ENCODE peak calls at places on chromosomes 2 and 18, in four cellular contexts. D is K562, G is GM12891, J is GM12878. A is an unnamed sample.

GRCh38 chr2:217790681-217791392 is 212.0 kb downstream of the TNS1 start:
- DNase-seq in G (no peak), J (no peak), D (no peak), A (no peak)

GRCh38 chr2:106572541-106573148 is 85.5 kb downstream of the CD8B2 start:
- DNase-seq in J (no peak), D (peak), G (no peak), A (no peak)

GRCh38 chr2:113085542-113085941 is 17.8 kb downstream of the IL1F10 start:
- DNase-seq in G (no peak), J (no peak), D (no peak), A (no peak)

GRCh38 chr2:205609036-205609607 is 73.2 kb upstream of the NRP2 start:
- DNase-seq in D (no peak), G (no peak), J (no peak), A (no peak)

GRCh38 chr2:239536186-239536585 is 135.4 kb upstream of the HDAC4 start:
- DNase-seq in G (no peak), J (no peak), D (no peak), A (no peak)

GRCh38 chr2:149329068-149329467 is 1.3 kb upstream of the LYPD6 start:
- DNase-seq in G (no peak), D (no peak), J (no peak), A (no peak)

GRCh38 chr2:20650880-20651730 is at the start of gene HS1BP3:
- DNase-seq in G (peak), J (peak), D (peak), A (peak)

GRCh38 chr2:10478298-10478625 is 30.1 kb upstream of the ODC1 start:
- DNase-seq in D (no peak), G (no peak), J (no peak), A (no peak)

GRCh38 chr2:59177748-59178147 is 936.6 kb upstream of the FANCL start:
- DNase-seq in G (no peak), J (no peak), D (no peak), A (no peak)

GRCh38 chr18:77131652-77132368 is 773 bp downstream of the MBP start:
- DNase-seq in G (peak), D (no peak), J (no peak), A (peak)

GRCh38 chr18:62611395-62612241 is 88.8 kb downstream of the ZCCHC2 start:
- DNase-seq in D (peak), G (no peak), J (no peak), A (no peak)

GRCh38 chr2:2188344-2189111 is 142.5 kb downstream of the MYT1L start:
- DNase-seq in D (no peak), G (no peak), J (no peak), A (no peak)

GRCh38 chr2:149065236-149065635 is 26.7 kb downstream of the LYPD6B start:
- DNase-seq in D (no peak), G (no peak), J (no peak), A (no peak)

GRCh38 chr18:46070232-46070631 is 1.8 kb downstream of the PSTPIP2 start:
- DNase-seq in G (no peak), J (no peak), D (no peak), A (no peak)

GRCh38 chr2:76759634-76760366 is 762.4 kb downstream of the LRRTM4 start:
- DNase-seq in G (no peak), J (no peak), D (no peak), A (no peak)

GRCh38 chr2:27198627-27199026 is 13.2 kb upstream of the ATRAID start:
- DNase-seq in G (no peak), D (no peak), J (no peak), A (no peak)
- TF ChIP-seq SPI1 in G (no peak), D (no peak), J (no peak), A (no peak)

GRCh38 chr18:78136986-78137385 is 842.6 kb upstream of the SALL3 start:
- DNase-seq in G (no peak), J (no peak), D (no peak), A (no peak)
- TF ChIP-seq SPI1 in G (no peak), J (no peak), D (no peak), A (peak)

GRCh38 chr2:186675380-186675779 is 18.5 kb upstream of the FAM171B start:
- DNase-seq in G (no peak), D (no peak), J (no peak), A (no peak)
- TF ChIP-seq SPI1 in G (no peak), D (no peak), J (no peak), A (no peak)

GRCh38 chr2:164917296-164917903 is 37.9 kb downstream of the SLC38A11 start:
- DNase-seq in G (no peak), D (no peak), J (no peak), A (no peak)
- TF ChIP-seq SPI1 in G (no peak), D (no peak), J (no peak), A (no peak)

GRCh38 chr2:179252439-179252838 is 12.2 kb downstream of the SESTD1 start:
- DNase-seq in J (no peak), D (no peak), G (no peak), A (no peak)
- TF ChIP-seq SPI1 in J (peak), D (no peak), G (peak), A (no peak)

DNA sequence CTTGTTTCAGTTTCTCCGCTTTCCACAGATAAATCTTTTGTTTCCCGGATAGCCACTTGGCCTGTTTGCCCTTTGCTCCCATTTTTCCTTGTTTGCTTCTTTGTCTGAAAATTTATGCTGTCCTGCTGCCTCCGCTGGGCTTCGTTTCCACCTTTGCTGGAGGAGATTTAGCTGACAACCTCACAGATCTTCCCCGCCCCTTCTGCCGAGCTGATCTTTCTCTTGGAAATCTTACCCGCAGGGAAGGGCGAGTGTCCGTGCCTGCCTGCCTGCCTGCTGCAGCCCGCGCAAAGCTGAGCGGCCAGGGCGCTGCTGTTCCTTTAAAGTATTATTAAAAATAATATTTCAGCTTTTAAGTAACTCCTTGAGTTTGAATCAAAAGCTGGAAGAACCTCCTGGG is 1.4 kb upstream of the XRCC5 start:
- DNase-seq in D (peak), G (no peak), J (no peak), A (no peak)
- TF ChIP-seq SPI1 in D (no peak), G (no peak), J (no peak), A (no peak)

GRCh38 chr2:240894836-240895558 is 959 bp downstream of the MAB21L4 start:
- DNase-seq in G (no peak), J (no peak), D (no peak), A (no peak)

GRCh38 chr2:240894006-240894405 is 1.9 kb downstream of the MAB21L4 start:
- DNase-seq in G (no peak), D (no peak), J (no peak), A (no peak)

GRCh38 chr2:240896871-240897692 is 1.1 kb upstream of the MAB21L4 start:
- DNase-seq in J (no peak), D (no peak), G (no peak), A (no peak)

GRCh38 chr2:240896394-240896793 is 438 bp upstream of the MAB21L4 start:
- DNase-seq in J (no peak), G (no peak), D (no peak), A (no peak)

DNA sequence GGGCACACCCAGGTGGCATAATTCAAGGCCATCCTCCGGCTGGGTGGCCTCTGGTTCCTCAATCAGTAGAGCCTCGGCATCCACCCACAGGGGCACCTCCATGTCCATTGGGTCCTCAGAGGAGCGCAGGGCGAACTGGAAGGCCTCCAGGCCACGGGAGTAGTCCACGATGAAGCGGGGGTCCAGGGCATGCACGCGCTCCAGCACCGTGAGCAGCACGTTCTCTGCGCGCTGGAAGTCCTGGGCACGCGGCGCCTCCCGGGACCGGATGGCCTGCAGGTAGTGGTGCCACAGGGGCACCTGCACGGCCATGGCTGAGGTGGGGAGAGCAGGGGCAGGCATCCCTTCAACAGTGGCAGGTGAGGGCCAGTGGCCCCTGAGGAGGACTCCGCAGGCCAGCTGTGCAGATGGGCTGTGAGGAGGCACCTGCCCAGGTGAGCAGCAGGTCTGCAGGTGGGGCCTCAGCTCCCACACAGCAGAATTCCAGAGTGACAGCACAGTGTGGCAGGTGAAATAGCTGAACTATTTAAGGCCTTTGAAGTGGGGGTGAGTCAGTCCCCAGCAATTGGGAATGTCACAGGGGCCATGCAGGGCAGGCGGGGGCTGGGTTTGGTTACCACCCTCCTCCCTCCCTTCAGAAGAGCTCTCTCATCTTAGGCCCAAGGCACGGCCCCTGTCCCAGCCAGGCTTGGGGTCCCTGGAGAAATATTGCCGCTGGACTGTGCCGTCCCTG is at the start of gene MAB21L4:
- DNase-seq in G (no peak), D (no peak), J (no peak), A (no peak)
- TF ChIP-seq SPI1 in G (no peak), D (no peak), J (no peak), A (no peak)